ENCODE peak calls at places on chromosomes 1 and 21, in eight cellular contexts. One of them, this sample, is unnamed.
A peak's percentile ranks its signal among the peaks of the same experiment; 100 is the strongest.

GRCh38 chr1:207103892-207104373 is at the start of gene C4BPA:
- DNase-seq in mammary epithelial cell: no peak
- DNase-seq in CD4-positive, CD25-positive, alpha-beta regulatory T cell: no peak
- DNase-seq in SJCRH30: no peak
- DNase-seq in A549: peak; percentile 28
- DNase-seq in cardiac muscle cell: no peak
- DNase-seq in pancreas: no peak
- DNase-seq in spleen: no peak
- DNase-seq in this sample: no peak

GRCh38 chr1:26405281-26405915 is 5.2 kb upstream of the LIN28A start:
- DNase-seq in mammary epithelial cell: no peak
- DNase-seq in CD4-positive, CD25-positive, alpha-beta regulatory T cell: no peak
- DNase-seq in SJCRH30: peak; percentile 82
- DNase-seq in A549: no peak
- DNase-seq in cardiac muscle cell: peak; percentile 25
- DNase-seq in pancreas: no peak
- DNase-seq in spleen: no peak
- DNase-seq in this sample: peak; percentile 69

GRCh38 chr1:180953791-180954721 is 41.4 kb downstream of the KIAA1614 start:
- DNase-seq in mammary epithelial cell: no peak
- DNase-seq in CD4-positive, CD25-positive, alpha-beta regulatory T cell: peak; percentile 69
- DNase-seq in SJCRH30: no peak
- DNase-seq in A549: peak; percentile 61
- DNase-seq in cardiac muscle cell: peak; percentile 72
- DNase-seq in pancreas: peak; percentile 72
- DNase-seq in spleen: peak; percentile 87
- DNase-seq in this sample: peak; percentile 35

GRCh38 chr1:44271646-44272045 is 58.4 kb downstream of the DMAP1 start:
- DNase-seq in mammary epithelial cell: no peak
- DNase-seq in CD4-positive, CD25-positive, alpha-beta regulatory T cell: no peak
- DNase-seq in SJCRH30: no peak
- DNase-seq in A549: no peak
- DNase-seq in cardiac muscle cell: no peak
- DNase-seq in pancreas: no peak
- DNase-seq in spleen: no peak
- DNase-seq in this sample: no peak

GRCh38 chr1:35559317-35559944 is 1.8 kb downstream of the NCDN start:
- DNase-seq in mammary epithelial cell: no peak
- DNase-seq in CD4-positive, CD25-positive, alpha-beta regulatory T cell: no peak
- DNase-seq in SJCRH30: no peak
- DNase-seq in A549: no peak
- DNase-seq in cardiac muscle cell: no peak
- DNase-seq in pancreas: no peak
- DNase-seq in spleen: no peak
- DNase-seq in this sample: no peak

GRCh38 chr1:2982615-2983318 is 38.5 kb upstream of the ACTRT2 start:
- DNase-seq in mammary epithelial cell: no peak
- DNase-seq in CD4-positive, CD25-positive, alpha-beta regulatory T cell: no peak
- DNase-seq in SJCRH30: no peak
- DNase-seq in A549: no peak
- DNase-seq in cardiac muscle cell: no peak
- DNase-seq in pancreas: no peak
- DNase-seq in spleen: peak; percentile 59
- DNase-seq in this sample: no peak

GRCh38 chr1:34549199-34549598 is 205.6 kb upstream of the GJB5 start:
- DNase-seq in mammary epithelial cell: peak; percentile 18
- DNase-seq in CD4-positive, CD25-positive, alpha-beta regulatory T cell: no peak
- DNase-seq in SJCRH30: peak; percentile 43
- DNase-seq in A549: peak; percentile 11
- DNase-seq in cardiac muscle cell: no peak
- DNase-seq in pancreas: no peak
- DNase-seq in spleen: no peak
- DNase-seq in this sample: no peak

GRCh38 chr1:76330993-76331603 is 256.6 kb downstream of the ST6GALNAC3 start:
- DNase-seq in mammary epithelial cell: peak; percentile 46
- DNase-seq in CD4-positive, CD25-positive, alpha-beta regulatory T cell: peak; percentile 40
- DNase-seq in SJCRH30: peak; percentile 78
- DNase-seq in A549: peak; percentile 61
- DNase-seq in cardiac muscle cell: peak; percentile 89
- DNase-seq in pancreas: no peak
- DNase-seq in spleen: no peak
- DNase-seq in this sample: peak; percentile 26

GRCh38 chr1:17287377-17287776 is 20.6 kb upstream of the PADI4 start:
- DNase-seq in mammary epithelial cell: peak; percentile 96
- DNase-seq in CD4-positive, CD25-positive, alpha-beta regulatory T cell: no peak
- DNase-seq in SJCRH30: peak; percentile 91
- DNase-seq in A549: peak; percentile 75
- DNase-seq in cardiac muscle cell: peak; percentile 88
- DNase-seq in pancreas: no peak
- DNase-seq in spleen: peak; percentile 60
- DNase-seq in this sample: peak; percentile 86

GRCh38 chr1:19445417-19446342 is 39.7 kb downstream of the CAPZB start:
- DNase-seq in mammary epithelial cell: no peak
- DNase-seq in CD4-positive, CD25-positive, alpha-beta regulatory T cell: no peak
- DNase-seq in SJCRH30: peak; percentile 24
- DNase-seq in A549: peak; percentile 42
- DNase-seq in cardiac muscle cell: no peak
- DNase-seq in pancreas: no peak
- DNase-seq in spleen: no peak
- DNase-seq in this sample: no peak

GRCh38 chr1:181430015-181430657 is 53.2 kb upstream of the CACNA1E start:
- DNase-seq in mammary epithelial cell: no peak
- DNase-seq in CD4-positive, CD25-positive, alpha-beta regulatory T cell: no peak
- DNase-seq in SJCRH30: no peak
- DNase-seq in A549: no peak
- DNase-seq in cardiac muscle cell: peak; percentile 51
- DNase-seq in pancreas: no peak
- DNase-seq in spleen: no peak
- DNase-seq in this sample: no peak

GRCh38 chr1:237041795-237042466 is at the start of gene RYR2:
- DNase-seq in mammary epithelial cell: no peak
- DNase-seq in CD4-positive, CD25-positive, alpha-beta regulatory T cell: no peak
- DNase-seq in SJCRH30: no peak
- DNase-seq in A549: peak; percentile 36
- DNase-seq in cardiac muscle cell: peak; percentile 29
- DNase-seq in pancreas: peak; percentile 13
- DNase-seq in spleen: no peak
- DNase-seq in this sample: no peak

GRCh38 chr1:14513084-14513483 is 85.4 kb upstream of the KAZN start:
- DNase-seq in mammary epithelial cell: no peak
- DNase-seq in CD4-positive, CD25-positive, alpha-beta regulatory T cell: no peak
- DNase-seq in SJCRH30: no peak
- DNase-seq in A549: no peak
- DNase-seq in cardiac muscle cell: no peak
- DNase-seq in pancreas: no peak
- DNase-seq in spleen: no peak
- DNase-seq in this sample: no peak

GRCh38 chr1:10378071-10378841 is 20.6 kb upstream of the PGD start:
- DNase-seq in mammary epithelial cell: peak; percentile 14
- DNase-seq in CD4-positive, CD25-positive, alpha-beta regulatory T cell: no peak
- DNase-seq in SJCRH30: peak; percentile 74
- DNase-seq in A549: peak; percentile 94
- DNase-seq in cardiac muscle cell: peak; percentile 91
- DNase-seq in pancreas: no peak
- DNase-seq in spleen: peak; percentile 88
- DNase-seq in this sample: no peak

GRCh38 chr1:20194770-20195463 is 8.6 kb upstream of the PLA2G2C start:
- DNase-seq in mammary epithelial cell: peak; percentile 46
- DNase-seq in CD4-positive, CD25-positive, alpha-beta regulatory T cell: peak; percentile 51
- DNase-seq in SJCRH30: peak; percentile 80
- DNase-seq in A549: peak; percentile 42
- DNase-seq in cardiac muscle cell: peak; percentile 67
- DNase-seq in pancreas: peak; percentile 43
- DNase-seq in spleen: peak; percentile 90
- DNase-seq in this sample: peak; percentile 24

GRCh38 chr1:215151841-215152240 is 69.3 kb downstream of the KCNK2 start:
- DNase-seq in mammary epithelial cell: no peak
- DNase-seq in CD4-positive, CD25-positive, alpha-beta regulatory T cell: no peak
- DNase-seq in SJCRH30: no peak
- DNase-seq in A549: no peak
- DNase-seq in cardiac muscle cell: no peak
- DNase-seq in pancreas: no peak
- DNase-seq in spleen: no peak
- DNase-seq in this sample: no peak

GRCh38 chr1:2306151-2306978 is 78.2 kb downstream of the SKI start:
- DNase-seq in mammary epithelial cell: no peak
- DNase-seq in CD4-positive, CD25-positive, alpha-beta regulatory T cell: no peak
- DNase-seq in SJCRH30: no peak
- DNase-seq in A549: no peak
- DNase-seq in cardiac muscle cell: no peak
- DNase-seq in pancreas: no peak
- DNase-seq in spleen: no peak
- DNase-seq in this sample: no peak

DNA sequence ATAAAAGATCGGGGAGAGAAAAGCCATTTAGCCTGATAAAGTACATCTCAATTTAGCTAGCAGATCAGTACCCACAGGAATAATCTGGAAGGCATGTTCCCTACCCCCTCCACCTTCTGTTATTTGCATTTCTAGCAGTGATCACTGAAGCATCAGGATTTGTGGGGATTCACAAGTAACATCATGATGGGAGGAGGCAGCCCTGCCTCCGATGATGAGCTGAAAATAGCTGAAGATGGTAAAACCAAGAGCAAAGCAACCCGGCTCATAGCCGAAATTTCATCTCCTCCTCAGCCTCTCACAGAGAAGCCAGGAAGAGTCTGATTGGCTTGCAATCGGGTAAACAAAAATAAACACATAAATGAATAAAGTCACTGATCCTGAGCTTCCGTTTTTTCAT is 2.4 kb downstream of the CCSAP start:
- DNase-seq in mammary epithelial cell: no peak
- DNase-seq in CD4-positive, CD25-positive, alpha-beta regulatory T cell: no peak
- DNase-seq in SJCRH30: no peak
- DNase-seq in A549: no peak
- DNase-seq in cardiac muscle cell: no peak
- DNase-seq in pancreas: no peak
- DNase-seq in spleen: no peak
- DNase-seq in this sample: no peak
- H3K4me3 ChIP-seq in mammary epithelial cell: no peak overlapping the region
- H3K4me3 ChIP-seq in CD4-positive, CD25-positive, alpha-beta regulatory T cell: no peak overlapping the region
- H3K4me3 ChIP-seq in SJCRH30: peak overlapping the region; percentile 94
- H3K4me3 ChIP-seq in A549: no peak overlapping the region
- H3K4me3 ChIP-seq in cardiac muscle cell: no peak overlapping the region
- H3K4me3 ChIP-seq in pancreas: no peak overlapping the region
- H3K4me3 ChIP-seq in spleen: no peak overlapping the region
- H3K4me3 ChIP-seq in this sample: no peak overlapping the region

DNA sequence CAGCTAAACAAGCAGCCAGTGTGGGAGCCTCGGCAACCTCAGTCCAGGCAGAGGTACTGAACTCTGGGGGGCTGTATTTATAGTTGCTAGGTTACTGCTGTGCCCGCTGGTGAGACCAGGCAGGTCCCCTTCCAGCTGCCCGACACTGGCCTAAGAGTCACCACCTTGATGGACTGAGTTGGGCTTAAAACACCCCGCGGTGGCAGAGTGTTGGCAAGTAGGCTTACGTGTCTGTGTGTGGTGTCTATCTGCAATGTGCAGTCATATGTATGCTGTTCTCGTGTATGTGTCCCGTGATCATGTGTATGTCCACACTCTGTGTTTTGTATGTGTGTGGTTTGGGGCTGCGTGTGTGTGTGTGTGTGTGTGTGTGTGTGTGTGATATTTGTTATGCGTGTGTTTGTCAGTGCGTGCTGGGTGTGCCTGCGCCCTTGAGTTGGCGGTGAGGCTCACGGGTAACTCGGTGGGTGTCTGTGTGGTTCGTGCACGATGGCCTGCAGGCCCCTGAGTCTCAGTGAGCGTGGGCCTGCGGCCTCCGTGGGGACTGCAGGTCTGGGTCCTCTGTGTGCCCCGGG is 65.5 kb downstream of the MEF2D start:
- DNase-seq in mammary epithelial cell: no peak
- DNase-seq in CD4-positive, CD25-positive, alpha-beta regulatory T cell: no peak
- DNase-seq in SJCRH30: no peak
- DNase-seq in A549: no peak
- DNase-seq in cardiac muscle cell: no peak
- DNase-seq in pancreas: no peak
- DNase-seq in spleen: no peak
- DNase-seq in this sample: no peak
- H3K27ac ChIP-seq in mammary epithelial cell: no peak overlapping the region
- H3K27ac ChIP-seq in CD4-positive, CD25-positive, alpha-beta regulatory T cell: no peak overlapping the region
- H3K27ac ChIP-seq in SJCRH30: no peak overlapping the region
- H3K27ac ChIP-seq in A549: no peak overlapping the region
- H3K27ac ChIP-seq in cardiac muscle cell: no peak overlapping the region
- H3K27ac ChIP-seq in pancreas: no peak overlapping the region
- H3K27ac ChIP-seq in spleen: no peak overlapping the region
- H3K27ac ChIP-seq in this sample: no peak overlapping the region

GRCh38 chr1:184425449-184426277 is 38.8 kb downstream of the C1orf21 start:
- DNase-seq in mammary epithelial cell: no peak
- DNase-seq in CD4-positive, CD25-positive, alpha-beta regulatory T cell: no peak
- DNase-seq in SJCRH30: no peak
- DNase-seq in A549: no peak
- DNase-seq in cardiac muscle cell: no peak
- DNase-seq in pancreas: no peak
- DNase-seq in spleen: no peak
- DNase-seq in this sample: no peak

GRCh38 chr1:184423649-184424048 is 36.8 kb downstream of the C1orf21 start:
- DNase-seq in mammary epithelial cell: no peak
- DNase-seq in CD4-positive, CD25-positive, alpha-beta regulatory T cell: no peak
- DNase-seq in SJCRH30: no peak
- DNase-seq in A549: no peak
- DNase-seq in cardiac muscle cell: no peak
- DNase-seq in pancreas: no peak
- DNase-seq in spleen: no peak
- DNase-seq in this sample: no peak

GRCh38 chr1:184424171-184424570 is 37.3 kb downstream of the C1orf21 start:
- DNase-seq in mammary epithelial cell: peak; percentile 87
- DNase-seq in CD4-positive, CD25-positive, alpha-beta regulatory T cell: no peak
- DNase-seq in SJCRH30: no peak
- DNase-seq in A549: no peak
- DNase-seq in cardiac muscle cell: no peak
- DNase-seq in pancreas: no peak
- DNase-seq in spleen: no peak
- DNase-seq in this sample: no peak

GRCh38 chr1:184426278-184426674 is 39.4 kb downstream of the C1orf21 start:
- DNase-seq in mammary epithelial cell: no peak
- DNase-seq in CD4-positive, CD25-positive, alpha-beta regulatory T cell: no peak
- DNase-seq in SJCRH30: no peak
- DNase-seq in A549: no peak
- DNase-seq in cardiac muscle cell: no peak
- DNase-seq in pancreas: no peak
- DNase-seq in spleen: no peak
- DNase-seq in this sample: no peak

DNA sequence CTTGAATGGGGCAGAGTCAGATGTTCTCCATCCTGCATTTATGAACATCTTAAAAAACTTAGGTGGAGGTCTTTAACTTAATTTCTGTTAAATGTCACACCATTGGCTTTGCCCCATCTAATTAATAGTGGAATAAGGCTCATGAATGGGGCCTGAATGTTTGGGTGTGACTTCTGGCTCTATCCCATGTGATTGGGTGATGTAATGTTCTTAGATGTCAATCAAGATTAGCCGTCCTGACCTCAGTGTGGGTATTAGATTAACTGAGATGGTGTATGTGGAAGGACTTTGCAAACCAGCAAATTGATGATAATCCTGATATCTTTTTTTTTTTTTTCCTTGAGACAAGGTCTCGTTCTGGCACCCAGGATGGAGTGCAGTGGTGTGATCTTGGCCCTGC is 38.1 kb downstream of the C1orf21 start:
- DNase-seq in mammary epithelial cell: no peak
- DNase-seq in CD4-positive, CD25-positive, alpha-beta regulatory T cell: no peak
- DNase-seq in SJCRH30: no peak
- DNase-seq in A549: no peak
- DNase-seq in cardiac muscle cell: no peak
- DNase-seq in pancreas: no peak
- DNase-seq in spleen: no peak
- DNase-seq in this sample: no peak
- H3K4me1 ChIP-seq in mammary epithelial cell: peaks cover 25% of the 10 kb centered on the region
- H3K4me1 ChIP-seq in CD4-positive, CD25-positive, alpha-beta regulatory T cell: no peaks in the 10 kb centered on the region
- H3K4me1 ChIP-seq in SJCRH30: no peaks in the 10 kb centered on the region
- H3K4me1 ChIP-seq in A549: peaks cover 4% of the 10 kb centered on the region
- H3K4me1 ChIP-seq in cardiac muscle cell: no peaks in the 10 kb centered on the region
- H3K4me1 ChIP-seq in pancreas: no peaks in the 10 kb centered on the region
- H3K4me1 ChIP-seq in spleen: peaks cover 18% of the 10 kb centered on the region
- H3K4me1 ChIP-seq in this sample: peaks cover 11% of the 10 kb centered on the region

GRCh38 chr21:15061284-15061683 is 3.5 kb downstream of the NRIP1 start:
- DNase-seq in mammary epithelial cell: no peak
- DNase-seq in CD4-positive, CD25-positive, alpha-beta regulatory T cell: no peak
- DNase-seq in SJCRH30: no peak
- DNase-seq in A549: no peak
- DNase-seq in cardiac muscle cell: no peak
- DNase-seq in pancreas: no peak
- DNase-seq in spleen: no peak
- DNase-seq in this sample: no peak
- H3K4me3 ChIP-seq in mammary epithelial cell: peak overlapping the region; percentile 81
- H3K4me3 ChIP-seq in CD4-positive, CD25-positive, alpha-beta regulatory T cell: no peak overlapping the region
- H3K4me3 ChIP-seq in SJCRH30: no peak overlapping the region
- H3K4me3 ChIP-seq in A549: peak overlapping the region; percentile 86
- H3K4me3 ChIP-seq in cardiac muscle cell: no peak overlapping the region
- H3K4me3 ChIP-seq in pancreas: no peak overlapping the region
- H3K4me3 ChIP-seq in spleen: no peak overlapping the region
- H3K4me3 ChIP-seq in this sample: no peak overlapping the region